ENCODE peak calls at places on chromosomes 5 and 9, in nine cellular contexts. P is GM20000; M is AG09309; Q is cardiac fibroblast; L is neural crest cell; B is effector memory CD4-positive, alpha-beta T cell; R is H54; W is hippocampal formation; K is H9. V is an unnamed sample.

GRCh38 chr5:81850494-81850893 is 99.6 kb upstream of the SSBP2 start:
- DNase-seq in Q (no peak), R (no peak), W (no peak), L (no peak), B (no peak), M (peak; percentile 11), K (no peak), P (no peak), V (no peak)

GRCh38 chr5:170362102-170362501 is 27.1 kb downstream of the KCNMB1 start:
- DNase-seq in P (no peak), M (no peak), Q (no peak), L (no peak), W (no peak), K (no peak), B (no peak), R (no peak), V (no peak)

GRCh38 chr5:113140837-113141661 is 164.5 kb downstream of the DCP2 start:
- DNase-seq in Q (peak; percentile 78), B (no peak), W (no peak), R (peak; percentile 16), L (no peak), P (no peak), K (no peak), M (peak; percentile 90), V (no peak)

GRCh38 chr5:127988149-127988755 is 95.3 kb upstream of the SLC12A2 start:
- DNase-seq in R (peak; percentile 15), L (no peak), Q (peak; percentile 92), B (no peak), M (peak; percentile 23), W (no peak), K (no peak), P (no peak), V (no peak)

GRCh38 chr9:131668057-131668438 is 71.8 kb downstream of the RAPGEF1 start:
- DNase-seq in W (no peak), R (no peak), L (no peak), K (no peak), P (no peak), M (no peak), Q (no peak), B (no peak), V (no peak)

GRCh38 chr5:176373100-176373818 is 8.0 kb downstream of the ARL10 start:
- DNase-seq in W (no peak), K (no peak), Q (peak; percentile 42), M (no peak), L (no peak), B (no peak), P (no peak), R (no peak), V (no peak)

GRCh38 chr9:112890106-112891081 is at the start of gene SLC46A2:
- DNase-seq in L (peak; percentile 16), W (no peak), K (peak; percentile 69), M (no peak), R (no peak), B (no peak), P (no peak), Q (peak; percentile 9), V (no peak)

GRCh38 chr5:159469496-159470370 is 139.4 kb upstream of the IL12B start:
- DNase-seq in M (no peak), L (no peak), P (no peak), K (no peak), Q (no peak), W (no peak), R (no peak), B (no peak), V (peak; percentile 8)

GRCh38 chr5:135484563-135485157 is 32.5 kb upstream of the TIFAB start:
- DNase-seq in L (no peak), M (no peak), W (no peak), K (peak; percentile 61), B (no peak), P (no peak), R (no peak), Q (no peak), V (no peak)

GRCh38 chr9:127035948-127036347 is 86.5 kb downstream of the ANGPTL2 start:
- DNase-seq in B (no peak), M (no peak), K (no peak), Q (peak; percentile 98), W (peak; percentile 35), R (no peak), L (no peak), P (no peak), V (no peak)

GRCh38 chr5:144156767-144157171 is 13.7 kb downstream of the YIPF5 start:
- DNase-seq in L (no peak), M (no peak), K (no peak), R (no peak), P (no peak), B (no peak), W (no peak), Q (no peak), V (no peak)

GRCh38 chr5:141866111-141866510 is 12.1 kb downstream of the PCDH1 start:
- DNase-seq in M (no peak), Q (no peak), L (no peak), P (no peak), B (no peak), K (no peak), W (peak; percentile 94), R (no peak), V (no peak)

GRCh38 chr5:112857866-112858265 is 3.2 kb upstream of the SRP19 start:
- DNase-seq in B (no peak), K (no peak), L (no peak), Q (no peak), M (peak; percentile 4), P (no peak), W (no peak), R (no peak), V (no peak)

GRCh38 chr5:132007399-132008162 is 3.9 kb downstream of the ACSL6 start:
- DNase-seq in M (peak; percentile 52), B (peak; percentile 39), W (peak; percentile 78), Q (peak; percentile 85), L (peak; percentile 84), P (peak; percentile 84), R (peak; percentile 85), K (peak; percentile 82), V (peak; percentile 73)

GRCh38 chr5:17012289-17012688 is 76.2 kb upstream of the MYO10 start:
- DNase-seq in M (no peak), L (no peak), Q (no peak), K (no peak), W (no peak), P (no peak), B (no peak), R (peak; percentile 35), V (no peak)

V was measured in T-helper 9 cell.